ENCODE peak calls at places on chromosome 5, in ten cellular contexts. W is ACHN; Q is Calu3; I is stimulated activated CD8-positive, alpha-beta memory T cell treated with anti-CD3 and anti-CD28 coated beads, Interleukin-2, amount 100 ng/mL, for 1 hour; Y is activated CD8-positive, alpha-beta memory T cell treated with anti-CD3 and anti-CD28 coated beads, Interleukin-2, amount 50 U/mL, for 48 hours; M is neural crest cell; B is heart left ventricle; H is GM03348; F is activated CD4-positive, alpha-beta T cell treated with anti-CD3 and anti-CD28 coated beads, Interleukin-2, amount 50 U/mL, for 24 hours; E is kidney glomerular epithelial cell. Z is an unnamed sample.

GRCh38 chr5:82332889-82333619 is 54.9 kb upstream of the RPS23 start:
- DNase-seq in W (no peak), E (no peak), F (no peak), H (no peak), Y (no peak), Q (no peak), M (no peak), I (no peak), B (no peak), Z (no peak)

GRCh38 chr5:14669975-14670374 is 5.5 kb downstream of the OTULIN start:
- DNase-seq in B (no peak), W (peak; percentile 20), E (peak; percentile 27), H (no peak), F (no peak), M (no peak), I (no peak), Q (no peak), Y (no peak), Z (no peak)

GRCh38 chr5:93665649-93666048 is 75.8 kb downstream of the POU5F2 start:
- DNase-seq in F (no peak), Q (no peak), I (no peak), B (no peak), W (no peak), H (no peak), M (no peak), Y (no peak), E (no peak), Z (no peak)

GRCh38 chr5:73897886-73898285 is 271.9 kb downstream of the ARHGEF28 start:
- DNase-seq in W (no peak), Q (no peak), F (no peak), B (peak; percentile 79), M (no peak), I (no peak), H (no peak), E (no peak), Y (no peak), Z (no peak)

GRCh38 chr5:90390933-90391332 is 18.6 kb downstream of the CETN3 start:
- DNase-seq in M (no peak), W (no peak), Q (no peak), B (no peak), E (no peak), I (no peak), F (no peak), Y (no peak), H (peak; percentile 3), Z (no peak)

GRCh38 chr5:36689225-36689624 is 82.8 kb downstream of the SLC1A3 start:
- DNase-seq in Y (no peak), I (no peak), B (no peak), F (no peak), Q (no peak), M (no peak), W (no peak), H (peak; percentile 57), E (no peak), Z (no peak)

GRCh38 chr5:14178671-14179211 is 35.6 kb downstream of the TRIO start:
- DNase-seq in E (peak; percentile 31), B (no peak), Q (no peak), W (peak; percentile 35), Y (no peak), I (no peak), F (no peak), M (no peak), H (peak; percentile 67), Z (no peak)

GRCh38 chr5:61313960-61314681 is 17.9 kb upstream of the ZSWIM6 start:
- DNase-seq in E (peak; percentile 49), F (no peak), I (no peak), H (peak; percentile 77), M (no peak), W (peak; percentile 93), B (no peak), Y (no peak), Q (no peak), Z (no peak)

GRCh38 chr5:109743770-109744212 is 54.1 kb downstream of the MAN2A1 start:
- DNase-seq in F (no peak), B (peak; percentile 29), M (no peak), Q (no peak), Y (no peak), I (no peak), W (peak; percentile 77), H (peak; percentile 79), E (peak; percentile 99), Z (no peak)

Z was measured in activated naive CD4-positive, alpha-beta T cell treated with anti-CD3 and anti-CD28 coated beads, Interleukin-2, amount 50 U/mL, for 72 hours.